ENCODE peak calls at places on chromosomes 13 and 19, in four cellular contexts. A is GM23248, W is uterus, Q is upper lobe of left lung. H is an unnamed sample.
A peak's percentile ranks its signal among the peaks of the same experiment; 100 is the strongest.

GRCh38 chr13:26534036-26534726 is 23.3 kb upstream of the WASF3 start:
- DNase-seq in A (no peak), W (no peak), Q (no peak), H (no peak)

GRCh38 chr19:628168-628567 is 5.2 kb downstream of the POLRMT start:
- DNase-seq in A (no peak), W (no peak), Q (no peak), H (no peak)

GRCh38 chr19:42284066-42284501 is 15.0 kb downstream of the CIC start:
- DNase-seq in A (peak; percentile 90), W (peak; percentile 77), Q (peak; percentile 82), H (no peak)

GRCh38 chr19:40811478-40812341 is 12.7 kb downstream of the EGLN2 start:
- DNase-seq in A (no peak), W (peak; percentile 39), Q (no peak), H (no peak)

GRCh38 chr19:49061445-49061844 is 3.2 kb downstream of the NTF4 start:
- DNase-seq in A (no peak), W (no peak), Q (no peak), H (no peak)

GRCh38 chr19:16143399-16144215 is at the start of gene HSH2D:
- DNase-seq in A (no peak), W (no peak), Q (peak; percentile 95), H (no peak)

GRCh38 chr13:54599413-54599812 is 1570.8 kb downstream of the OLFM4 start:
- DNase-seq in A (no peak), W (no peak), Q (no peak), H (no peak)

GRCh38 chr13:21625366-21625765 is 21.4 kb upstream of the MICU2 start:
- DNase-seq in A (peak; percentile 63), W (no peak), Q (no peak), H (no peak)

GRCh38 chr19:23415561-23416191 is 20.4 kb upstream of the ZNF91 start:
- DNase-seq in A (peak; percentile 25), W (no peak), Q (peak; percentile 42), H (no peak)

GRCh38 chr13:31225180-31225579 is 25.4 kb downstream of the B3GLCT start:
- DNase-seq in A (no peak), W (no peak), Q (no peak), H (no peak)

GRCh38 chr19:39971380-39971841 is 446 bp downstream of the PSMC4 start:
- DNase-seq in A (peak; percentile 51), W (no peak), Q (no peak), H (no peak)

GRCh38 chr13:37406031-37406430 is 192.5 kb downstream of the POSTN start:
- DNase-seq in A (no peak), W (no peak), Q (no peak), H (no peak)

GRCh38 chr13:65677906-65678305 is 1552.2 kb downstream of the PCDH9 start:
- DNase-seq in A (no peak), W (no peak), Q (no peak), H (no peak)

GRCh38 chr19:36528194-36528920 is at the start of gene ZNF260:
- DNase-seq in A (peak; percentile 98), W (peak; percentile 97), Q (peak; percentile 98), H (peak; percentile 94)

DNA sequence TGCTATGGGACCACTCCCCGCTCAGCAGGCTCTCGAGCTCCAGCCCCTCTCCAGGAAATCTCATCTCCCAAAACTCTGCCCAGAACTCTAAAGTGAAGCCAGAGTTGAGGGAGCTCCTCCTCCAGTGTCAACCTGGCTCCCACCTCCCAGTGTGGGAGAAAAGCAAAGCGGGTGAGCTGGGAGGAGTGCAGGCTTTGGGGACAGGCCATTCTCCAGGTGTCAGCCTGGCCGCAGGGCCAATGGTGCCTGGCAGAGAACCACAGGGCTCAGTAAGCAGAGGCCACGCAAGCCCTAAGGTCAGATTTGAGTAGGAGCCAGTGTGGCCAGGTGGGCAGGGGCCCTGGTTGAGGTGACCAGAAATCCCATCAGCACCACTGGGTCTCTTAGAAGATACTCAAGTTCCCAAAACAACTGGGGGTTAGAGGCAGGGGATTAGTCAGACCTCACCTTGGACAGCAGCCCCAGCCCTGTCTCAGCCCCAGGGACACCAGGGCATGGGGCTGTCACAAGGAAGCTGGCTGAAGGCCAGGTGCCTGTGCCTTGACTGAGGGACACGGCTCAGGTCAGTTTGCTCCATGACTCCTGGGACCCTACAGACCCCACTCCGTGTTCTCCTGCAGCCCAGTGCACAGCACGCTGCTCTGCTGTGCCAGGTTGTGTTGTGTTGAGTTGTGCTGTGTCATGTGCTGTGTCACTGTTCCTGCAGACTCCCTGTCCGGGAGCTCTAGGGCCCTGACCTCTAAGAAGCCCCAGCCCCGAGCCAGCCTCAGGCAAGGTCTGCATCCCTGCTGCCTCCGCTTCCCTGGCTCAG is 2.8 kb upstream of the ZNF181 start:
- DNase-seq in A (no peak), W (no peak), Q (no peak), H (no peak)
- H3K27ac ChIP-seq in A (no peak overlapping the region), W (no peak overlapping the region), Q (no peak overlapping the region), H (no peak overlapping the region)

GRCh38 chr13:48014359-48014758 is 13.3 kb upstream of the SUCLA2 start:
- DNase-seq in A (no peak), W (no peak), Q (no peak), H (no peak)
- H3K4me1 ChIP-seq in A (peaks cover 6% of the 10 kb centered on the region), W (no peaks in the 10 kb centered on the region), Q (no peaks in the 10 kb centered on the region), H (peaks cover 6% of the 10 kb centered on the region)

DNA sequence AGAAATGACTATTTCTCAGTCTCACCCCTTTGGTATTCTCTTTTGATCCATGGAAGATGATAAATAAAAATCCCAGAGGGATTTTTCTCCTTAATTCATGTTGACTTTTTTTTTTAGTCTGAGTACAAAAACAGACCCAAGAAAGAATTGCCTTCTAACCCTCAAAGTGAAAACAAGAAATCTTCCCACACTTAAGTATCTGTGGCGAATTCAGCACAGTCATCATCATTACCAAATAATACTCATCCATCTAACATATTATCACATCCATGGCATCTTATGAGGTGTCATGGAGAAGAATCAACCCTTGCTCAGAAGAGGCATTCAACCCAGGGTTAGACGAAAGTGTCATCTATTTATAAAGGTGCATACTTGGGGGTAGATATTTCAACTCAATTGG is 102.0 kb downstream of the FLT1 start:
- DNase-seq in A (peak; percentile 33), W (no peak), Q (no peak), H (no peak)
- H3K27me3 ChIP-seq in A (no peaks in the 10 kb centered on the region), W (peaks cover 5% of the 10 kb centered on the region), Q (no peaks in the 10 kb centered on the region), H (peaks cover 18% of the 10 kb centered on the region)

GRCh38 chr13:114121496-114122466 is 10.6 kb downstream of the RASA3 start:
- DNase-seq in A (no peak), W (no peak), Q (no peak), H (no peak)
- H3K27ac ChIP-seq in A (no peak overlapping the region), W (peak overlapping the region; percentile 38), Q (peak overlapping the region; percentile 79), H (peak overlapping the region; percentile 41)

GRCh38 chr13:100517706-100518105 is 70.9 kb downstream of the GGACT start:
- DNase-seq in A (no peak), W (no peak), Q (no peak), H (no peak)

GRCh38 chr13:100514788-100515409 is 73.7 kb downstream of the GGACT start:
- DNase-seq in A (peak; percentile 86), W (peak; percentile 82), Q (peak; percentile 89), H (no peak)

GRCh38 chr13:100518394-100519062 is 70.1 kb downstream of the GGACT start:
- DNase-seq in A (no peak), W (no peak), Q (no peak), H (no peak)

GRCh38 chr13:100515410-100515800 is 73.2 kb downstream of the GGACT start:
- DNase-seq in A (no peak), W (no peak), Q (no peak), H (no peak)

GRCh38 chr13:100517135-100517534 is 71.5 kb downstream of the GGACT start:
- DNase-seq in A (no peak), W (no peak), Q (no peak), H (no peak)
- H3K4me1 ChIP-seq in A (no peaks in the 10 kb centered on the region), W (no peaks in the 10 kb centered on the region), Q (no peaks in the 10 kb centered on the region), H (no peaks in the 10 kb centered on the region)

DNA sequence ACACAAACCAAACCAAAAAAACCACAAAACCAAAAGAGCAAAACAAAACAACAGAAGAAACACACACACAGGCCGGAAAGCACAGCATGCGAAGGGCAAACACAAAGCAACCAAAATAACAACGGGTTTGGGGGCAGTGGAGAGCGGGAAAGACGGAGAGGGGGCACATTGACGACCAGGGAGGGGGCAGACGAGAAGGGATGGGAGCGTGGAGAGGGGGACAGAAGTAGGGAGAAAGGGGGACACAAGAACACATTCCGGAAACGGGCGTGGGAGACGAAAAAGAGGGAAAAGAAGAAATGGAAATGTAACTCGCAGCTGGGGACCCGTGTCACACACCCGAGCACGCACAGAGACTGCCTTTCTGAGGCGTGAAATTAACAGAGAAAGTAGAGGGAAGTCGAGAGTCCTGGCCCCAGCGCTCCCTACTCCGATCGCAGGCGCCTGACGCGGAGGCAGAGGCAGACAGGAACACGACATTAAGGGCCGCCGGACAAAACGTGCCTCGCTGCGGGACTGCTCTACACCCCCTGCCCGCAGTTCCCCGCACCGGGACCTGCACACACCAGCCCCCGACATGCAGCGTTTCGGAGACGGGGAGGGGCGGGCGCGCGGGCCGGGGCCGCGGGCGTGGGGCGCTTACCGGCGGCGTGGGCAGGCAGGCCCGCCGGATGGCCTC is 652 bp downstream of the POU4F1 start:
- DNase-seq in A (no peak), W (no peak), Q (no peak), H (no peak)
- H3K27me3 ChIP-seq in A (peaks cover 91% of the 10 kb centered on the region), W (peaks cover 77% of the 10 kb centered on the region), Q (peaks cover 89% of the 10 kb centered on the region), H (peaks cover 96% of the 10 kb centered on the region)

DNA sequence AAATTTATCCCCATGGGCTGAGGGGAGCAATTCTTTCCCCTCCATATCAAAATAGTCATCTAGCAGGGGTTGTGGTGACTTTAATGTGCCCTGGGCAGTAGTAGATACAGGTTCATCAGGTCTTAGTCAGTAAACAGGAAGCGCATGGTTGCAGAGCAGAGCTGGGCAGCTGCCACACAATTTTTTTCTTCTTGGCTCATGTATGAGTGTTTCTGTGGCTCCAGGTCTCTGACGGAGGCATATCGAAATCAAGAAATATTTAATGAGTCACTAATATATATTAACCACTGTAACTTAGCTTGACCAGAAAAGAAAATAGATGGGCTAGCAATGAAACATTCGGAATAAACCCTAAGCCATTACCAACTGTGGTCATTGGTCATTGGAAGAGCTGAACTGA is 68.4 kb upstream of the UBL3 start:
- DNase-seq in A (peak; percentile 94), W (no peak), Q (no peak), H (no peak)
- H3K27ac ChIP-seq in A (peak overlapping the region; percentile 71), W (no peak overlapping the region), Q (no peak overlapping the region), H (peak overlapping the region; percentile 42)

DNA sequence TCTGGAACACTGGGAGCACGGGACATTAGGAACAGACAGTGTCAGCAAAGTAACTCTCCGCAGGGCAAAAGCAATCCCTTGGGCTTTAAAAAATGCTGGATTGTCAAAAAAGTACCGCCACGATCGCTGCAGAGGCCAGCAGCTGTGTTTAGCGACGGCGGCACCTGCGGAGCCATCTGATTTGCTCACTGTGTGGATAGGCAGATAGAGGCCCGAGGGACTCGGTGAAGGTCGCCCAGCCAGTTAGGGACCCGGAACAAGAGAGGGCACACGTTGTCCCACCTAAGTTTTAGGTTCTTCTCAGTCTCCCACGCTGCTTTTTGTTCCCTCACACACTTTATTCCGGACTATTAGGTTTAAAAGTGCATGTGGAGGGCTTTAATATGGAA is 238.3 kb downstream of the TEX29 start:
- DNase-seq in A (no peak), W (no peak), Q (no peak), H (no peak)
- H3K4me1 ChIP-seq in A (no peaks in the 10 kb centered on the region), W (no peaks in the 10 kb centered on the region), Q (no peaks in the 10 kb centered on the region), H (no peaks in the 10 kb centered on the region)

GRCh38 chr19:30082168-30082567 is 140.1 kb downstream of the URI1 start:
- DNase-seq in A (no peak), W (no peak), Q (no peak), H (no peak)
- H3K27me3 ChIP-seq in A (peaks cover 7% of the 10 kb centered on the region), W (no peaks in the 10 kb centered on the region), Q (no peaks in the 10 kb centered on the region), H (no peaks in the 10 kb centered on the region)

DNA sequence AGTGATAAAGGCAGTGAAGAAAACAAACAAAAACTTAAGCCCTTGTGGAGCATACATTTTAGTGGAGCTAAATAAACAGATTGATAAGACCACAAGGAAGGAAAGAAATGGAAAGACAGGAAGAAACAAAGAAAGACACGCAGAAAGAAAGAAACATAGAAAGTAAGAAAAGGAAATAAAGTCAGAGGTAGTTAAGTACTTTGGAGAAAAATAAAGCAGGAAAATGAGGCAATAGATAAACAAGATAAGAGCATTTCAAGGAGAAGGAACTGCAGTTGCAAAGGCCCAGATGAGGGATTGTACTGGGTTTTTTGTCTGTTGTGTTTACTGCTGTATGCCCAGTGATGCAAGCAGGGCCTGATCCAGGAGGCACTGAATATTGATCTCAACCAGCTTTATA is 1.0 kb downstream of the NFKBIB start:
- DNase-seq in A (peak; percentile 26), W (no peak), Q (no peak), H (no peak)
- H3K27ac ChIP-seq in A (peak overlapping the region; percentile 69), W (no peak overlapping the region), Q (peak overlapping the region; percentile 79), H (peak overlapping the region; percentile 15)

H was measured in RWPE2.